ENCODE peak calls at places on chromosomes 11 and 22, in five cellular contexts. One of them, this sample, is unnamed.

GRCh38 chr11:82999232-82999631 is 72.5 kb downstream of the RAB30 start:
- DNase-seq in fibroblast of lung: no peak
- DNase-seq in cardiac muscle cell: no peak
- DNase-seq in heart left ventricle: no peak
- DNase-seq in ovary: no peak
- DNase-seq in this sample: no peak

GRCh38 chr11:32366671-32367070 is 68.7 kb downstream of the WT1 start:
- DNase-seq in fibroblast of lung: peak; percentile 74
- DNase-seq in cardiac muscle cell: no peak
- DNase-seq in heart left ventricle: no peak
- DNase-seq in ovary: no peak
- DNase-seq in this sample: no peak

GRCh38 chr11:65446446-65447277 is 24.1 kb downstream of the NEAT1 start:
- DNase-seq in fibroblast of lung: peak; percentile 48
- DNase-seq in cardiac muscle cell: no peak
- DNase-seq in heart left ventricle: no peak
- DNase-seq in ovary: no peak
- DNase-seq in this sample: no peak

GRCh38 chr11:68839953-68840641 is 1.6 kb downstream of the CPT1A start:
- DNase-seq in fibroblast of lung: peak; percentile 29
- DNase-seq in cardiac muscle cell: peak; percentile 39
- DNase-seq in heart left ventricle: no peak
- DNase-seq in ovary: no peak
- DNase-seq in this sample: no peak

GRCh38 chr11:2150206-2150847 is 10.7 kb downstream of the INS start:
- DNase-seq in fibroblast of lung: peak; percentile 54
- DNase-seq in cardiac muscle cell: peak; percentile 68
- DNase-seq in heart left ventricle: no peak
- DNase-seq in ovary: no peak
- DNase-seq in this sample: no peak

GRCh38 chr11:75132080-75132479 is 18.8 kb upstream of the SLCO2B1 start:
- DNase-seq in fibroblast of lung: no peak
- DNase-seq in cardiac muscle cell: no peak
- DNase-seq in heart left ventricle: no peak
- DNase-seq in ovary: no peak
- DNase-seq in this sample: no peak

GRCh38 chr11:27085115-27085514 is 44.5 kb downstream of the BBOX1 start:
- DNase-seq in fibroblast of lung: no peak
- DNase-seq in cardiac muscle cell: no peak
- DNase-seq in heart left ventricle: no peak
- DNase-seq in ovary: no peak
- DNase-seq in this sample: no peak

GRCh38 chr22:49674479-49674830 is 153.2 kb downstream of the BRD1 start:
- DNase-seq in fibroblast of lung: no peak
- DNase-seq in cardiac muscle cell: no peak
- DNase-seq in heart left ventricle: no peak
- DNase-seq in ovary: no peak
- DNase-seq in this sample: no peak

GRCh38 chr22:40533712-40534378 is 102.7 kb downstream of the MRTFA start:
- DNase-seq in fibroblast of lung: peak; percentile 84
- DNase-seq in cardiac muscle cell: peak; percentile 42
- DNase-seq in heart left ventricle: no peak
- DNase-seq in ovary: no peak
- DNase-seq in this sample: no peak

GRCh38 chr22:40531951-40532900 is 104.3 kb downstream of the MRTFA start:
- DNase-seq in fibroblast of lung: no peak
- DNase-seq in cardiac muscle cell: no peak
- DNase-seq in heart left ventricle: no peak
- DNase-seq in ovary: no peak
- DNase-seq in this sample: no peak

GRCh38 chr22:40535189-40535512 is 101.4 kb downstream of the MRTFA start:
- DNase-seq in fibroblast of lung: no peak
- DNase-seq in cardiac muscle cell: no peak
- DNase-seq in heart left ventricle: no peak
- DNase-seq in ovary: no peak
- DNase-seq in this sample: no peak

GRCh38 chr22:40534379-40535188 is 101.9 kb downstream of the MRTFA start:
- DNase-seq in fibroblast of lung: peak; percentile 77
- DNase-seq in cardiac muscle cell: no peak
- DNase-seq in heart left ventricle: no peak
- DNase-seq in ovary: no peak
- DNase-seq in this sample: no peak

GRCh38 chr22:40535642-40536041 is 100.9 kb downstream of the MRTFA start:
- DNase-seq in fibroblast of lung: no peak
- DNase-seq in cardiac muscle cell: no peak
- DNase-seq in heart left ventricle: no peak
- DNase-seq in ovary: no peak
- DNase-seq in this sample: no peak
- H3K27ac ChIP-seq in fibroblast of lung: peak overlapping the region; percentile 38
- H3K27ac ChIP-seq in cardiac muscle cell: peak overlapping the region; percentile 23
- H3K27ac ChIP-seq in heart left ventricle: peak overlapping the region; percentile 15
- H3K27ac ChIP-seq in ovary: no peak overlapping the region
- H3K27ac ChIP-seq in this sample: no peak overlapping the region

DNA sequence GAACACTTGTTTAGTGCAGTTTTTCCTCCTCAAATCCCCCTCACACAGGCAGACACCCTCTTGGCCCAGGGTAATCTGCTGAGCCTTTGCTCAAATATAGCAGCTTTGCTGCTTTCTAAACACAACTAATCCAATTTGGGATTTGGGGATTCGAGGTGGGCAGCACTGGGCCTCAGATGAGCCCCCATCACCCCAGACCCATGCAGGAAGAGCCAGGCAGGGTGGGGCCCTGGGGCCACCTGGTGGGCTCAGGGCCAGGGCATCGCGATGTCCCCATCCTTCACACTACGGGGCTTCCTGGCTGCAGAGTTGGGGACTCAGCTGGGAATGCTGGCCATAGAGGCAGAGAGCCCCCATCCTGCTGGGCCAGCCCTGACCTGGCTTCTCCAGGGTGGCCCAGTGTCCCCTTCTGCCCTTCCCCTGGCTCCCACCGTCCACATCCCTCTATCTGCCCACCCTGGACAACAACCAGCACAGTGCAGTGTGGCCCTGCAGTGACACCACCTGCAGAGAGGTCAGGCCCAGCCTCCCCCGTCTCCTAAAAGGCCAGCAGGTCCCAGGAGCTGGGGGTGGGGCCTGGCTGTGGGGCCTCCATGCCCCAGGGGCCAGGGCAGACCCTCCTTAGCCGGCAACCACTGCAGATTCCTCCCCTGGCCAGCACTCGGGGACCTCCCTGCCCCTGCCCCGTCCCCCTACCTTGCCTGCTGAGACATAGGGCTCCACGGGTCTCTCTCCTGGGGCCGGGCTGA is 56.6 kb upstream of the CCDC188 start:
- DNase-seq in fibroblast of lung: no peak
- DNase-seq in cardiac muscle cell: no peak
- DNase-seq in heart left ventricle: no peak
- DNase-seq in ovary: no peak
- DNase-seq in this sample: no peak
- H3K27ac ChIP-seq in fibroblast of lung: peak overlapping the region; percentile 66
- H3K27ac ChIP-seq in cardiac muscle cell: no peak overlapping the region
- H3K27ac ChIP-seq in heart left ventricle: peak overlapping the region; percentile 81
- H3K27ac ChIP-seq in ovary: no peak overlapping the region
- H3K27ac ChIP-seq in this sample: no peak overlapping the region

GRCh38 chr22:40444483-40444787 is 74.0 kb downstream of the SGSM3 start:
- DNase-seq in fibroblast of lung: no peak
- DNase-seq in cardiac muscle cell: no peak
- DNase-seq in heart left ventricle: no peak
- DNase-seq in ovary: no peak
- DNase-seq in this sample: no peak
- H3K27ac ChIP-seq in fibroblast of lung: no peak overlapping the region
- H3K27ac ChIP-seq in cardiac muscle cell: no peak overlapping the region
- H3K27ac ChIP-seq in heart left ventricle: no peak overlapping the region
- H3K27ac ChIP-seq in ovary: no peak overlapping the region
- H3K27ac ChIP-seq in this sample: no peak overlapping the region

GRCh38 chr22:38844661-38845367 is 986 bp upstream of the NPTXR start:
- DNase-seq in fibroblast of lung: peak; percentile 86
- DNase-seq in cardiac muscle cell: no peak
- DNase-seq in heart left ventricle: no peak
- DNase-seq in ovary: no peak
- DNase-seq in this sample: no peak

GRCh38 chr22:38841635-38842034 is 2.2 kb downstream of the NPTXR start:
- DNase-seq in fibroblast of lung: no peak
- DNase-seq in cardiac muscle cell: no peak
- DNase-seq in heart left ventricle: no peak
- DNase-seq in ovary: no peak
- DNase-seq in this sample: no peak

GRCh38 chr22:38842512-38843200 is 1.2 kb downstream of the NPTXR start:
- DNase-seq in fibroblast of lung: no peak
- DNase-seq in cardiac muscle cell: no peak
- DNase-seq in heart left ventricle: no peak
- DNase-seq in ovary: no peak
- DNase-seq in this sample: no peak

GRCh38 chr22:38843716-38844660 is at the start of gene NPTXR:
- DNase-seq in fibroblast of lung: peak; percentile 50
- DNase-seq in cardiac muscle cell: peak; percentile 85
- DNase-seq in heart left ventricle: peak; percentile 58
- DNase-seq in ovary: peak; percentile 70
- DNase-seq in this sample: peak; percentile 53

DNA sequence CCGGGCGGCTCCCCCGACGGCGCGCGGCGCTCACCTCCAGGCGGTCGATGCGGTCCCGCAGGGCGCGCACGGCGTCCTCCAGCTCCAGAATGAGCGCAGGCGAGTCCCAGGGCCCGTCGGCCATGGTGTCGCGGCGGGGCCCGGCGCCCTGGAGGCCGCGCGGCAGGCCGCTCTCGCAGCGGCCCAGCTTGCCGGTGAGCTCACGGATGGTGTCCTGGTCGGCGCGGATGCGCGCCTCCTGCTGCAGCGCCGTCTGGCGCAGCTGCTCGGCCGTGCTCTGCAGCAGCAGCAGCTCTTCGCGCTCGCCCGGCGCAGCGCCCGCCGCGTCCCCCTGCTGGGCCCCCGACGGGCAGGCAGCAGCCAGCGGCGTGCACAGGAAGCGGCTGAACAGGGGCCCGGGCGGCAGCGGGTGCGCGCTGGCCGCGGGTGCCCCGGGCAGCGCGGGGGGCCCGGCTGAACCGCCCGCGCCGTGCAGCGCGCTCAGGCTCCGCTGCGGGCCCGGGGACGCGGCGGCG is 570 bp downstream of the NPTXR start:
- DNase-seq in fibroblast of lung: peak; percentile 83
- DNase-seq in cardiac muscle cell: peak; percentile 82
- DNase-seq in heart left ventricle: peak; percentile 34
- DNase-seq in ovary: peak; percentile 68
- DNase-seq in this sample: no peak
- H3K27ac ChIP-seq in fibroblast of lung: no peak overlapping the region
- H3K27ac ChIP-seq in cardiac muscle cell: no peak overlapping the region
- H3K27ac ChIP-seq in heart left ventricle: peak overlapping the region; percentile 56
- H3K27ac ChIP-seq in ovary: peak overlapping the region; percentile 21
- H3K27ac ChIP-seq in this sample: no peak overlapping the region

GRCh38 chr22:37306494-37306829 is 24.2 kb downstream of the CYTH4 start:
- DNase-seq in fibroblast of lung: no peak
- DNase-seq in cardiac muscle cell: no peak
- DNase-seq in heart left ventricle: no peak
- DNase-seq in ovary: no peak
- DNase-seq in this sample: no peak
- H3K27ac ChIP-seq in fibroblast of lung: peak overlapping the region; percentile 79
- H3K27ac ChIP-seq in cardiac muscle cell: no peak overlapping the region
- H3K27ac ChIP-seq in heart left ventricle: peak overlapping the region; percentile 79
- H3K27ac ChIP-seq in ovary: no peak overlapping the region
- H3K27ac ChIP-seq in this sample: no peak overlapping the region

GRCh38 chr22:40381461-40381860 is 11.1 kb downstream of the SGSM3 start:
- DNase-seq in fibroblast of lung: no peak
- DNase-seq in cardiac muscle cell: no peak
- DNase-seq in heart left ventricle: no peak
- DNase-seq in ovary: no peak
- DNase-seq in this sample: no peak

GRCh38 chr22:40383905-40384304 is 13.5 kb downstream of the SGSM3 start:
- DNase-seq in fibroblast of lung: peak; percentile 82
- DNase-seq in cardiac muscle cell: no peak
- DNase-seq in heart left ventricle: no peak
- DNase-seq in ovary: peak; percentile 32
- DNase-seq in this sample: no peak

GRCh38 chr22:40376149-40376548 is 5.8 kb downstream of the SGSM3 start:
- DNase-seq in fibroblast of lung: no peak
- DNase-seq in cardiac muscle cell: no peak
- DNase-seq in heart left ventricle: no peak
- DNase-seq in ovary: no peak
- DNase-seq in this sample: no peak

GRCh38 chr22:40374567-40374966 is 4.2 kb downstream of the SGSM3 start:
- DNase-seq in fibroblast of lung: no peak
- DNase-seq in cardiac muscle cell: no peak
- DNase-seq in heart left ventricle: no peak
- DNase-seq in ovary: no peak
- DNase-seq in this sample: no peak

DNA sequence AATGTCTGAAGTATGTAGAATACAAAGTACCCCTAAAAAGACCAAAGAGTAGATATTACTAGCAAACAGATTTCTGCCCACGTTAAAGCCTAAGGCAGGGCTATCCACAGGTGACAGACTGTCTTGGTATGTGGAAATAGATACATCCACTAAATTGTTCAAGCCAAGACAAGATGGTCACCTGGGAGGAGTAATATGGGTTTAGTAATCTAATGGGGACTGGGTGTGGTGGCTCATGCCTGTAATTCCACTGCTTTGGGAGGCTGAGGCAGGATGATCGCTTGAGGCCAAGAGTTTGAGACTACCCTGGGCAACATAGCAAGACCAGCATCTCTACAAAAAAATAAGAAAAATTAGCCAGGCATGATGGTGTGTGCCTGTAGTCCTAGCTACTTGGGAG is 7.5 kb downstream of the SGSM3 start:
- DNase-seq in fibroblast of lung: no peak
- DNase-seq in cardiac muscle cell: no peak
- DNase-seq in heart left ventricle: no peak
- DNase-seq in ovary: no peak
- DNase-seq in this sample: no peak
- H3K27ac ChIP-seq in fibroblast of lung: no peak overlapping the region
- H3K27ac ChIP-seq in cardiac muscle cell: no peak overlapping the region
- H3K27ac ChIP-seq in heart left ventricle: no peak overlapping the region
- H3K27ac ChIP-seq in ovary: no peak overlapping the region
- H3K27ac ChIP-seq in this sample: no peak overlapping the region